ENCODE peak calls at places on chromosomes 16 and 17, in ten cellular contexts. K is ovary, R is sigmoid colon, U is esophagus muscularis mucosa, J is A549, O is K562, C is stomach, Q is transverse colon, E is SK-N-SH, D is upper lobe of left lung. M is an unnamed sample. For H3K4me1, the result is how much of the 10 kb centered on the place peaks cover.

GRCh38 chr16:87266846-87267245 is 50.3 kb downstream of the C16orf95 start:
- DNase-seq in K (no peak), R (no peak), U (no peak), J (no peak), O (no peak), C (no peak), Q (no peak), E (peak), D (no peak), M (no peak)

GRCh38 chr17:45756266-45756989 is 27.7 kb upstream of the CRHR1 start:
- DNase-seq in K (no peak), R (no peak), U (no peak), J (no peak), O (no peak), C (no peak), Q (no peak), E (no peak), D (no peak), M (no peak)

GRCh38 chr16:61590577-61590976 is 445.7 kb downstream of the CDH8 start:
- DNase-seq in K (no peak), R (no peak), U (no peak), J (no peak), O (no peak), C (no peak), Q (no peak), E (no peak), D (no peak), M (no peak)

GRCh38 chr16:825298-826061 is 24.9 kb upstream of the GNG13 start:
- DNase-seq in K (peak), R (no peak), U (no peak), J (no peak), O (no peak), C (no peak), Q (no peak), E (peak), D (peak), M (no peak)

GRCh38 chr16:80910434-80910833 is 96.3 kb downstream of the CMC2 start:
- DNase-seq in K (no peak), R (no peak), U (no peak), J (no peak), O (no peak), C (no peak), Q (no peak), E (no peak), D (no peak), M (no peak)

GRCh38 chr16:64412578-64413280 is 709.1 kb downstream of the CDH11 start:
- DNase-seq in K (no peak), R (no peak), U (no peak), J (no peak), O (no peak), C (no peak), Q (no peak), E (no peak), D (no peak), M (no peak)

GRCh38 chr17:40535924-40536717 is 29.2 kb downstream of the CCR7 start:
- DNase-seq in K (peak), R (peak), U (no peak), J (no peak), O (peak), C (no peak), Q (no peak), E (no peak), D (no peak), M (no peak)

GRCh38 chr16:26697826-26698225 is 368.9 kb upstream of the C16orf82 start:
- DNase-seq in K (no peak), R (no peak), U (peak), J (no peak), O (no peak), C (no peak), Q (no peak), E (no peak), D (no peak), M (no peak)

GRCh38 chr16:88842308-88842756 is 14.4 kb downstream of the GALNS start:
- DNase-seq in K (no peak), R (no peak), U (no peak), J (no peak), O (no peak), C (no peak), Q (no peak), E (no peak), D (peak), M (no peak)

GRCh38 chr17:59842901-59843652 is 49.7 kb downstream of the TUBD1 start:
- DNase-seq in K (no peak), R (peak), U (no peak), J (peak), O (peak), C (peak), Q (peak), E (no peak), D (no peak), M (peak)

GRCh38 chr16:12532871-12533610 is 270.6 kb downstream of the CPPED1 start:
- DNase-seq in K (no peak), R (no peak), U (no peak), J (no peak), O (no peak), C (no peak), Q (no peak), E (no peak), D (peak), M (no peak)

GRCh38 chr17:75909051-75909811 is 4.5 kb upstream of the MRPL38 start:
- DNase-seq in K (no peak), R (no peak), U (no peak), J (no peak), O (no peak), C (peak), Q (no peak), E (no peak), D (peak), M (no peak)

GRCh38 chr16:52929478-52929877 is 123.2 kb downstream of the CHD9NB start:
- DNase-seq in K (no peak), R (no peak), U (no peak), J (no peak), O (no peak), C (no peak), Q (no peak), E (peak), D (no peak), M (no peak)

GRCh38 chr17:27224526-27225315 is 69.2 kb upstream of the WSB1 start:
- DNase-seq in K (no peak), R (no peak), U (no peak), J (no peak), O (no peak), C (no peak), Q (no peak), E (no peak), D (no peak), M (no peak)

GRCh38 chr16:86515780-86516617 is 5.7 kb downstream of the FOXF1 start:
- DNase-seq in K (no peak), R (no peak), U (no peak), J (no peak), O (no peak), C (no peak), Q (no peak), E (no peak), D (peak), M (no peak)

GRCh38 chr16:55292491-55292890 is 31.5 kb upstream of the IRX6 start:
- DNase-seq in K (no peak), R (no peak), U (no peak), J (no peak), O (no peak), C (no peak), Q (no peak), E (no peak), D (no peak), M (no peak)

GRCh38 chr16:67199011-67199807 is at the start of gene ELMO3:
- DNase-seq in K (no peak), R (no peak), U (no peak), J (no peak), O (no peak), C (peak), Q (peak), E (peak), D (peak), M (no peak)

GRCh38 chr17:80009391-80010282 is 26.0 kb downstream of the TBC1D16 start:
- DNase-seq in K (no peak), R (no peak), U (no peak), J (no peak), O (no peak), C (no peak), Q (no peak), E (no peak), D (peak), M (no peak)

GRCh38 chr17:39722965-39723848 is 7.1 kb downstream of the MIEN1 start:
- DNase-seq in K (no peak), R (no peak), U (no peak), J (peak), O (peak), C (no peak), Q (peak), E (no peak), D (peak), M (no peak)

GRCh38 chr17:75551276-75551675 is 25.8 kb downstream of the LLGL2 start:
- DNase-seq in K (no peak), R (no peak), U (no peak), J (no peak), O (no peak), C (no peak), Q (no peak), E (no peak), D (no peak), M (no peak)

DNA sequence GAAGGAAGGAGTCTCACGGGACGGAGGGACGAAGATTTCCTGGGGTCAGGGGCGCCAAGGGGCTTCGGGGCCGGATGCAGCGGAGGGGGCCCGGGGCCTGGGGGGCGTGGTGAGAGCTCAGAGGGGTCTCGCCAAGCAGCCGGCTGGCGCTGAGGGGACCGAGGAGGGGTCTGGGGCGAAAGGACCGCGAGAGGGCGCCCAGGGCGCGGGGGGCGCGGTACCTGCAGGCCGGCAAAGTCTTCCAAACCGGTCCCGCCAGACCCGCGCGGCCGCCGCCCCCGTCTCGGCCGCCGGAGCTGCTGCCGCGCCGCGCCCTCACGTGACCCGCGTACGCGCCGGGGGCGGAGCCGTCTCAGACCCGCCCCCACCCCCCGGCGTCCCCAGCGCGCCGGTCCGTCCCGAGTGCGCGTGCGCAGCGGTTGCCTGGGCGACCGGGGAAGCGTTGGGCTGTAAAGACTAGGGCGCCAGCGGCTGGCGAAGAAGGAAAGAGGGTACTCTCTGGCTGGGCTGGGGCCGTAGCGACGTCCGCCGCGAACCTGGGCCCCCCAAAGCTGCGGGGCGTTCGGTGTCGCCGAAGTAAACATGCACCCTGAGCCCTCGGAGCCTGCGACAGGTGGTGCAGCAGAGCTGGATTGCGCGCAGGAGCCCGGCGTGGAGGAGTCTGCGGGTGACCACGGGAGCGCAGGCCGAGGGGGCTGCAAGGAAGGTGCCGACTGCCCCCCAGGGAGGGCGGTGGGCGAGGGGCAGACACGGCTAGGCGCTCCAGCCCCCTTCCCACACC is at the start of the genes DNAAF1 and HSDL1:
- DNase-seq in K (peak), R (peak), U (peak), J (peak), O (peak), C (peak), Q (peak), E (peak), D (peak), M (peak)
- TF ChIP-seq CTCF in K (no peak), R (no peak), U (no peak), J (no peak), O (peak), C (no peak), Q (no peak), E (no peak), D (no peak), M (no peak)

DNA sequence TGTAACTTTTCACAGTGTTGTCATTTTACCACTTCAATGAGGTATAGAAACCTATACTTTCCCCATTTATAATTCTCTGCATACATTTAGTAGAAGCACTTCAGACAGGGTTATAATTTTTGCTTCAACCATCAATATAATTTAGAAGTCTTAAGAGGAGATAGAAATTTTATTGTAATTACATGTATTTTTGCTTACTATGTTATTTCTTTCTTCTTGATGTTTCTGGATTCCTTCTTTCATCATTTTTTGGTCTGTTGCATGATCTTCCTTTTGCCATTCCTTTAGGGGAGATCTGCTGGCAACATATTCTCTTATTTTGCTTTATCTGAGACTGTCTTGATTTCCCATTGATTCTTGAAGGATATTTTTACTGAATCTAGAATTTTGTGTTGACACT is 31.1 kb downstream of the SPECC1 start:
- DNase-seq in K (no peak), R (no peak), U (no peak), J (no peak), O (no peak), C (no peak), Q (no peak), E (no peak), D (no peak), M (no peak)
- TF ChIP-seq EP300 in K (no peak), R (no peak), U (no peak), J (no peak), O (no peak), C (no peak), Q (no peak), E (no peak), D (no peak), M (no peak)

DNA sequence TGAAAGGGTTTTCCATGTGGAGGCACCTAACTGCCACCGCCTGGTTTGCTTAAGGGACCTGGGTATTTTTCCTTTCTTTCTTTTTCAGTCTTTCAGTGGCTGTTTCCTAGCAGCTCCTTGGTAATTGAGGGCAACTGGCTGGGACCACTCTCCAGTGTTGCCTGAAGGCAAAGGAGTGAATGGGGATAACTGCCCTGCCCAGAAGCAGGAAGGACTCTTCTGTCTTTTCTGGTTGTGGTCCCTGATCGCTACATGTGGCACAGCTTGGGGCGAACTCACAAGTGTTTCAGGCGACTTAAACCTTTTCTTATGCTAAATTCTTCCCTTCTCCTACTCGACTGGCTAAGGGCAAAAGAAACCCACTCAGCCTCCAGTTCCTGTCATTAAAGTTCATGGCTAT is 10.1 kb upstream of the TMEM98 start:
- DNase-seq in K (no peak), R (no peak), U (peak), J (no peak), O (no peak), C (no peak), Q (no peak), E (no peak), D (no peak), M (no peak)
- H3K4me1 ChIP-seq in K (under half), R (under half), U (under half), J (under half), O (under half), C (under half), Q (under half), E (under half), D (under half), M (under half)

GRCh38 chr17:30969989-30970680 is 704 bp upstream of the RNF135 start:
- DNase-seq in K (no peak), R (no peak), U (no peak), J (peak), O (no peak), C (peak), Q (peak), E (no peak), D (no peak), M (no peak)

GRCh38 chr17:30975042-30975820 is 4.4 kb downstream of the RNF135 start:
- DNase-seq in K (no peak), R (no peak), U (no peak), J (no peak), O (no peak), C (peak), Q (no peak), E (no peak), D (no peak), M (no peak)

GRCh38 chr17:30970757-30971567 is at the start of gene RNF135:
- DNase-seq in K (peak), R (peak), U (peak), J (peak), O (no peak), C (peak), Q (peak), E (no peak), D (peak), M (peak)
- TF ChIP-seq CTCF in K (peak), R (no peak), U (peak), J (no peak), O (no peak), C (no peak), Q (peak), E (no peak), D (peak), M (peak)

GRCh38 chr16:85395913-85396878 is 216.9 kb upstream of the GSE1 start:
- DNase-seq in K (peak), R (peak), U (no peak), J (no peak), O (no peak), C (no peak), Q (no peak), E (peak), D (peak), M (no peak)
- TF ChIP-seq EP300 in K (no peak), R (no peak), U (no peak), J (no peak), O (no peak), C (no peak), Q (no peak), E (no peak), D (no peak), M (no peak)

DNA sequence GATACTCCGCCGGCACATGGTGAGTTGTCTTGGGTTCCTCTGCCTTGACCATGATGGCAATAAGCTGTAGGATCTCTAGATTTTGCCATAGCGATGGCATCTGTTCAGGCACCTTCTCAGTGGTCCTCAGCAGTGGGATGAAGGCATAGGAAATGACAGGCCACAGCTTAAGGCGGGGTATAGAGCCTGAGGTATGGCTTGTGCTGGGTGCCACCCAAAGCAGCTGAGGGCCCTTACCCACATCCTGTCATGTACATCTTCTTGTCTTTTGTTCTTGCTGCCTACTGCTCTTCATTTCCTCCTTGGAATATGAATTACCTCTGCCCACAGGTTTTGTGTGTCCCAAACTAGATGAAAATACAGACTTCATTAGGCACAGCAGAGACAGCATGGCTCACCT is 29.5 kb downstream of the KAT7 start:
- DNase-seq in K (no peak), R (no peak), U (no peak), J (no peak), O (no peak), C (no peak), Q (no peak), E (no peak), D (no peak), M (no peak)
- H3K4me1 ChIP-seq in K (under half), R (under half), U (half or more), J (under half), O (under half), C (half or more), Q (under half), E (under half), D (under half), M (under half)

GRCh38 chr17:57989011-57989345 is 924 bp upstream of the VEZF1 start:
- DNase-seq in K (no peak), R (peak), U (no peak), J (peak), O (peak), C (peak), Q (peak), E (peak), D (no peak), M (no peak)
- TF ChIP-seq CTCF in K (no peak), R (no peak), U (no peak), J (peak), O (peak), C (no peak), Q (no peak), E (no peak), D (no peak), M (no peak)

M was measured in tibial nerve.